ENCODE peak calls at places on chromosomes 6 and 20, in five cellular contexts. A is K562, K is transverse colon, L is adrenal gland, H is trophoblast cell. J is an unnamed sample. For H3K4me1, the result is how much of the 10 kb centered on the place peaks cover.

GRCh38 chr20:25197173-25197869 is 1.8 kb downstream of the ENTPD6 start:
- DNase-seq in A (peak), K (peak), L (no peak), H (no peak), J (no peak)

GRCh38 chr6:34035704-34036356 is 110.1 kb downstream of the GRM4 start:
- DNase-seq in A (no peak), K (no peak), L (no peak), H (no peak), J (no peak)

GRCh38 chr6:131982740-131983259 is 31.6 kb upstream of the CCN2 start:
- DNase-seq in A (no peak), K (no peak), L (no peak), H (no peak), J (no peak)

GRCh38 chr6:168892031-168892430 is 361.6 kb downstream of the THBS2 start:
- DNase-seq in A (no peak), K (no peak), L (no peak), H (peak), J (no peak)

GRCh38 chr6:75480425-75480824 is 13.2 kb downstream of the FILIP1 start:
- DNase-seq in A (no peak), K (no peak), L (no peak), H (no peak), J (no peak)

GRCh38 chr20:19745584-19745983 is 12.5 kb upstream of the RIN2 start:
- DNase-seq in A (no peak), K (no peak), L (no peak), H (no peak), J (no peak)

GRCh38 chr20:33791959-33792597 is 19.1 kb upstream of the CHMP4B start:
- DNase-seq in A (peak), K (peak), L (peak), H (peak), J (no peak)

GRCh38 chr20:14879020-14879697 is 541.7 kb upstream of the FLRT3 start:
- DNase-seq in A (no peak), K (no peak), L (no peak), H (peak), J (no peak)

GRCh38 chr6:43934183-43934802 is 164.3 kb downstream of the VEGFA start:
- DNase-seq in A (no peak), K (no peak), L (no peak), H (no peak), J (no peak)

GRCh38 chr20:35240914-35241293 is 14.4 kb downstream of the MMP24 start:
- DNase-seq in A (no peak), K (no peak), L (no peak), H (peak), J (no peak)

GRCh38 chr20:33663161-33664084 is 1.3 kb downstream of the C20orf144 start:
- DNase-seq in A (peak), K (peak), L (peak), H (peak), J (peak)

GRCh38 chr6:108697646-108698161 is 137.0 kb downstream of the FOXO3 start:
- DNase-seq in A (no peak), K (no peak), L (no peak), H (no peak), J (no peak)

GRCh38 chr20:5170341-5170740 is 43.5 kb downstream of the CDS2 start:
- DNase-seq in A (no peak), K (no peak), L (no peak), H (no peak), J (no peak)

GRCh38 chr6:85449388-85449817 is 480 bp upstream of the NT5E start:
- DNase-seq in A (no peak), K (peak), L (no peak), H (peak), J (no peak)

GRCh38 chr6:142079130-142079529 is 53.6 kb upstream of the GJE1 start:
- DNase-seq in A (no peak), K (no peak), L (no peak), H (no peak), J (no peak)

GRCh38 chr6:52537001-52537753 is 39.7 kb downstream of the TRAM2 start:
- DNase-seq in A (no peak), K (no peak), L (no peak), H (no peak), J (no peak)

GRCh38 chr6:132320007-132320406 is 81.3 kb downstream of the MOXD1 start:
- DNase-seq in A (no peak), K (no peak), L (peak), H (no peak), J (no peak)

GRCh38 chr6:85443720-85444119 is 6.2 kb upstream of the NT5E start:
- DNase-seq in A (no peak), K (no peak), L (no peak), H (no peak), J (no peak)

GRCh38 chr6:136719280-136720044 is 72.8 kb downstream of the MAP3K5 start:
- DNase-seq in A (no peak), K (no peak), L (no peak), H (peak), J (no peak)

GRCh38 chr6:91634791-91635190 is 1047.9 kb upstream of the MAP3K7 start:
- DNase-seq in A (no peak), K (no peak), L (no peak), H (peak), J (no peak)

GRCh38 chr20:6074145-6074561 is 20.3 kb upstream of the LRRN4 start:
- DNase-seq in A (peak), K (no peak), L (peak), H (no peak), J (no peak)

GRCh38 chr6:134663356-134663755 is 286.5 kb downstream of the ALDH8A1 start:
- DNase-seq in A (no peak), K (no peak), L (no peak), H (peak), J (no peak)

GRCh38 chr6:93822434-93823265 is 403.3 kb upstream of the EPHA7 start:
- DNase-seq in A (no peak), K (no peak), L (no peak), H (no peak), J (no peak)

GRCh38 chr6:93820465-93821082 is 401.2 kb upstream of the EPHA7 start:
- DNase-seq in A (no peak), K (no peak), L (no peak), H (no peak), J (no peak)

GRCh38 chr6:93817937-93818336 is 398.6 kb upstream of the EPHA7 start:
- DNase-seq in A (no peak), K (no peak), L (no peak), H (no peak), J (no peak)

GRCh38 chr6:93821953-93822352 is 402.6 kb upstream of the EPHA7 start:
- DNase-seq in A (no peak), K (no peak), L (no peak), H (no peak), J (no peak)

GRCh38 chr6:93819189-93819588 is 399.8 kb upstream of the EPHA7 start:
- DNase-seq in A (no peak), K (no peak), L (no peak), H (no peak), J (no peak)
- H3K27ac ChIP-seq in A (no peak), K (no peak), L (no peak), H (no peak), J (no peak)

GRCh38 chr6:87731818-87732661 is 30.0 kb upstream of the AKIRIN2 start:
- DNase-seq in A (peak), K (peak), L (peak), H (peak), J (peak)
- H3K4me1 ChIP-seq in A (under half), K (under half), L (under half), H (under half), J (under half)

GRCh38 chr6:26295691-26296555 is 69.1 kb upstream of the BTN3A2 start:
- DNase-seq in A (peak), K (peak), L (peak), H (peak), J (peak)
- H3K4me3 ChIP-seq in A (no peak), K (peak), L (no peak), H (no peak), J (no peak)

GRCh38 chr6:22821664-22822320 is 252.4 kb downstream of the HDGFL1 start:
- DNase-seq in A (no peak), K (no peak), L (no peak), H (no peak), J (no peak)
- H3K27ac ChIP-seq in A (no peak), K (no peak), L (no peak), H (no peak), J (no peak)

DNA sequence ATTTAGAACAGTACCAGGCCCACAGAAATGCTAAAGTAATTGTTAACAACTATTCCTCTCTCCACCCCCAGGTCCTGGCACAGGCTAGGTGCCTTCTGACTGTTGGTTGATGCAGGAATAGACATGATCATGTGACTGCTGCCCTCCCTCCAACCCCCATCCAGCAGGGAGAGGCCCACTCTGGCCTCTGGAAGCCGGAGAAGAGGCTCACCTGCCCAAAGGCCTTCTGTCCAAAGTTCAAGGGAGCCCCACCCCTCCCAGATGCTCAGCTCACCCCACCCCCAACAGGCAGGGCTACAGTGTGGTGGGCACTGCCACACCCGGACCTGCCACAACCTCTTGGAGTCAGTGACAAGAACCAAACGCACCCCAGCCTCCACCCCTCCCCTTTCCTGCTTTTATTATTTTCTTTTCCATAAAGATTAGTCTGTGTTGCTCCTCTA is 26.9 kb upstream of the FOXP4 start:
- DNase-seq in A (no peak), K (peak), L (no peak), H (no peak), J (no peak)
- H3K4me1 ChIP-seq in A (under half), K (under half), L (under half), H (under half), J (under half)

GRCh38 chr6:149897015-149897697 is 757 bp downstream of the RAET1E start:
- DNase-seq in A (no peak), K (peak), L (peak), H (peak), J (no peak)

GRCh38 chr6:149896491-149896890 is 1.4 kb downstream of the RAET1E start:
- DNase-seq in A (no peak), K (no peak), L (no peak), H (no peak), J (no peak)

GRCh38 chr6:149898966-149899365 is 1.1 kb upstream of the RAET1E start:
- DNase-seq in A (no peak), K (no peak), L (no peak), H (no peak), J (no peak)

GRCh38 chr6:149899486-149899885 is 1.6 kb upstream of the RAET1E start:
- DNase-seq in A (no peak), K (no peak), L (no peak), H (no peak), J (no peak)

GRCh38 chr6:149897855-149898744 is at the start of gene RAET1E:
- DNase-seq in A (peak), K (peak), L (no peak), H (no peak), J (no peak)
- H3K4me3 ChIP-seq in A (no peak), K (peak), L (peak), H (no peak), J (no peak)

GRCh38 chr6:112279044-112279916 is 24.9 kb upstream of the LAMA4 start:
- DNase-seq in A (no peak), K (no peak), L (no peak), H (no peak), J (no peak)
- H3K27ac ChIP-seq in A (no peak), K (peak), L (no peak), H (no peak), J (no peak)

DNA sequence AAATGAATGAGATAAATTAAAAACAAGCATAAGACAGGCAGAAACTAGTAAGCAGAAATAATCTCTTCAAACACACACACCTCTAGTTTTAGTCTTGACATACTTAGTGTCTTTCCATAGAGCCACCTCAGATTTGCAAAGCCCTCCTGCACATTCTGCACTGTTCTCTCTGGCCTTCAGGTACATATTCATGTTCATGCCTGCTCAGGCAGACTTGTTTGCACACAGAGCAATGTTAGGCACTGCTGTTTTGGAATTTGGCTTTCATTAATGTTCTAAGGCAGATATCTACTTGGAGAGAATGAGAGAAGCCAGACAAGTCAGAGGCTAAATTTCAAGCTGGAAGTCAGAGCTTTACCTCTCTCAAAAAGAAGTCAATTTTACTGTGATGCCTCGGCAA is 21.3 kb upstream of the DST start:
- DNase-seq in A (no peak), K (no peak), L (no peak), H (no peak), J (no peak)
- H3K4me1 ChIP-seq in A (under half), K (under half), L (under half), H (under half), J (half or more)

J was measured in RWPE2.